ENCODE peak calls at places on chromosomes 2 and 18, in six cellular contexts. E, W, O, S, B and Z are unnamed samples.

GRCh38 chr2:67689186-67689585 is 292.1 kb downstream of the ETAA1 start:
- DNase-seq in B (no peak), O (no peak), E (no peak), S (no peak), W (no peak), Z (no peak)

GRCh38 chr2:191189112-191189635 is 38.4 kb upstream of the STAT4 start:
- DNase-seq in W (no peak), S (no peak), E (no peak), B (no peak), O (no peak), Z (no peak)

GRCh38 chr2:170733821-170734600 is 18.9 kb downstream of the SP5 start:
- DNase-seq in W (no peak), B (no peak), E (no peak), S (no peak), O (no peak), Z (no peak)

GRCh38 chr2:240759454-240759853 is 60.6 kb downstream of the KIF1A start:
- DNase-seq in S (no peak), E (no peak), O (no peak), W (no peak), B (no peak), Z (no peak)

GRCh38 chr18:55239764-55240163 is 280.5 kb upstream of the CCDC68 start:
- DNase-seq in O (no peak), B (no peak), E (no peak), W (no peak), S (no peak), Z (no peak)

GRCh38 chr18:473687-474265 is 26.7 kb downstream of the COLEC12 start:
- DNase-seq in S (no peak), E (no peak), W (no peak), B (no peak), O (no peak), Z (no peak)

GRCh38 chr2:176488446-176488845 is 219.2 kb downstream of the MTX2 start:
- DNase-seq in S (no peak), O (no peak), E (no peak), W (no peak), B (no peak), Z (no peak)

GRCh38 chr18:6203791-6204190 is 210.9 kb downstream of the L3MBTL4 start:
- DNase-seq in S (no peak), B (no peak), E (no peak), W (no peak), O (no peak), Z (no peak)

GRCh38 chr2:141517180-141517851 is 613.5 kb downstream of the LRP1B start:
- DNase-seq in E (no peak), W (no peak), S (no peak), O (no peak), B (no peak), Z (no peak)

GRCh38 chr2:161995553-161996016 is 78.4 kb downstream of the DPP4 start:
- DNase-seq in O (no peak), S (no peak), W (peak; percentile 39), B (no peak), E (no peak), Z (no peak)

GRCh38 chr2:74374509-74375205 is 5.5 kb downstream of the DCTN1 start:
- DNase-seq in E (peak; percentile 49), S (peak; percentile 76), W (peak; percentile 54), B (peak; percentile 71), O (no peak), Z (peak; percentile 75)

GRCh38 chr2:119015849-119016248 is 73.9 kb downstream of the MARCO start:
- DNase-seq in B (no peak), O (no peak), S (no peak), E (no peak), W (no peak), Z (no peak)

GRCh38 chr2:219870023-219870422 is 242.6 kb downstream of the SLC4A3 start:
- DNase-seq in B (no peak), S (no peak), E (no peak), O (no peak), W (no peak), Z (no peak)

GRCh38 chr2:239103125-239104098 is 255.5 kb downstream of the TWIST2 start:
- DNase-seq in W (no peak), S (no peak), B (no peak), O (no peak), E (no peak), Z (no peak)

GRCh38 chr2:226792155-226792871 is 7.3 kb downstream of the IRS1 start:
- DNase-seq in B (no peak), S (no peak), W (peak; percentile 49), O (no peak), E (no peak), Z (no peak)

GRCh38 chr2:45283764-45284620 is 274.7 kb upstream of the SIX2 start:
- DNase-seq in S (no peak), E (no peak), O (no peak), W (peak; percentile 80), B (no peak), Z (no peak)

GRCh38 chr18:58088723-58089074 is 44.7 kb downstream of the NEDD4L start:
- DNase-seq in W (no peak), B (no peak), O (no peak), S (no peak), E (no peak), Z (no peak)

GRCh38 chr2:120566331-120567035 is 169.2 kb upstream of the GLI2 start:
- DNase-seq in O (peak; percentile 75), B (peak; percentile 81), W (peak; percentile 89), S (peak; percentile 83), E (no peak), Z (no peak)

GRCh38 chr18:72460210-72460680 is 83.9 kb downstream of the CBLN2 start:
- DNase-seq in W (peak; percentile 1), S (no peak), E (no peak), O (no peak), B (no peak), Z (no peak)

GRCh38 chr18:49020621-49021021 is 69.9 kb upstream of the SMAD7 start:
- DNase-seq in O (no peak), W (no peak), B (no peak), E (no peak), S (no peak), Z (no peak)

GRCh38 chr2:98825043-98825350 is 94.1 kb upstream of the MGAT4A start:
- DNase-seq in S (no peak), B (no peak), E (no peak), W (no peak), O (no peak), Z (no peak)

GRCh38 chr18:31977270-31977872 is 34.4 kb upstream of the TRAPPC8 start:
- DNase-seq in B (no peak), O (peak; percentile 34), E (no peak), W (peak; percentile 66), S (peak; percentile 43), Z (peak; percentile 30)

GRCh38 chr2:210477496-210477895 is 937 bp upstream of the LANCL1 start:
- DNase-seq in W (peak; percentile 72), O (peak; percentile 48), S (peak; percentile 28), B (no peak), E (no peak), Z (peak; percentile 28)

GRCh38 chr2:63121055-63121834 is 70.6 kb downstream of the OTX1 start:
- DNase-seq in B (no peak), E (no peak), S (no peak), O (no peak), W (no peak), Z (peak; percentile 15)

GRCh38 chr18:42798606-42799005 is 316.9 kb downstream of the RIT2 start:
- DNase-seq in S (no peak), W (no peak), O (no peak), B (no peak), E (no peak), Z (no peak)